ENCODE peak calls at places on chromosomes 3 and 15, in seven cellular contexts. O is BE2C, B is heart left ventricle, K is foreskin keratinocyte, D is Daoy, N is islet precursor cell, L is neural crest cell. G is an unnamed sample.

GRCh38 chr3:27345493-27345892 is 23.7 kb downstream of the NEK10 start:
- DNase-seq in L (no peak), N (no peak), K (no peak), D (no peak), B (no peak), O (no peak), G (no peak)

GRCh38 chr3:183195266-183195665 is 32.7 kb upstream of the LAMP3 start:
- DNase-seq in D (no peak), B (no peak), O (no peak), K (no peak), N (no peak), L (no peak), G (no peak)

GRCh38 chr15:41182266-41182665 is 48.3 kb downstream of the EXD1 start:
- DNase-seq in D (no peak), B (no peak), N (peak), K (no peak), O (no peak), L (no peak), G (no peak)

GRCh38 chr15:65302061-65302460 is 2.4 kb upstream of the RNU5B-1 start:
- DNase-seq in K (no peak), O (no peak), B (no peak), N (no peak), D (no peak), L (no peak), G (no peak)

GRCh38 chr3:127451321-127451720 is 139.2 kb downstream of the TPRA1 start:
- DNase-seq in N (no peak), L (no peak), D (no peak), B (peak), K (no peak), O (peak), G (no peak)

GRCh38 chr3:45103753-45104714 is 42.1 kb downstream of the CDCP1 start:
- DNase-seq in B (no peak), K (no peak), L (no peak), D (no peak), O (no peak), N (no peak), G (no peak)

GRCh38 chr3:56494679-56495322 is 26.5 kb upstream of the ERC2 start:
- DNase-seq in O (peak), D (peak), N (peak), K (peak), B (peak), L (peak), G (peak)

GRCh38 chr3:52774901-52775864 is 2.2 kb upstream of the ITIH1 start:
- DNase-seq in K (no peak), D (no peak), O (no peak), L (no peak), B (no peak), N (peak), G (no peak)

GRCh38 chr15:68229386-68230156 is at the start of gene CLN6:
- DNase-seq in D (peak), B (peak), N (peak), L (peak), O (peak), K (peak), G (peak)

GRCh38 chr15:80957556-80957955 is 32.1 kb downstream of the MESD start:
- DNase-seq in L (no peak), K (peak), B (no peak), N (no peak), D (no peak), O (no peak), G (no peak)